ENCODE peak calls at places on chromosomes 7 and 10, in six cellular contexts. D is HCT116, Q is H1, P is lower leg skin, Y is suprapubic skin, I is GM12891. S is an unnamed sample.

GRCh38 chr7:125412890-125413665 is 483.5 kb upstream of the POT1 start:
- DNase-seq in Q (no peak), I (no peak), P (no peak), Y (no peak), D (no peak), S (no peak)

GRCh38 chr7:104972510-104972909 is 41.5 kb upstream of the KMT2E start:
- DNase-seq in D (no peak), Y (no peak), Q (no peak), I (no peak), P (no peak), S (no peak)

GRCh38 chr7:122305475-122306319 is 1.1 kb upstream of the FEZF1 start:
- DNase-seq in I (no peak), Q (no peak), P (no peak), Y (no peak), D (peak), S (no peak)

GRCh38 chr10:100939763-100940344 is 27.1 kb downstream of the SLF2 start:
- DNase-seq in I (no peak), D (no peak), Q (no peak), Y (no peak), P (no peak), S (no peak)

GRCh38 chr7:27175626-27176342 is 1.7 kb upstream of the HOXA10 start:
- DNase-seq in Y (peak), P (no peak), I (no peak), D (no peak), Q (no peak), S (no peak)

GRCh38 chr10:114876602-114877300 is 55.2 kb downstream of the FHIP2A start:
- DNase-seq in I (peak), Q (peak), Y (peak), D (peak), P (peak), S (peak)

GRCh38 chr10:78579586-78579985 is 489.2 kb upstream of the ZMIZ1 start:
- DNase-seq in P (peak), I (no peak), D (no peak), Y (no peak), Q (no peak), S (no peak)

GRCh38 chr10:25556457-25556856 is 377.6 kb upstream of the MYO3A start:
- DNase-seq in Q (no peak), D (no peak), P (no peak), I (no peak), Y (no peak), S (no peak)

GRCh38 chr10:60414877-60415585 is 25.4 kb upstream of the ANK3 start:
- DNase-seq in Y (no peak), P (no peak), D (no peak), I (no peak), Q (no peak), S (no peak)

GRCh38 chr7:32298403-32299132 is 191.6 kb downstream of the LSM5 start:
- DNase-seq in Y (no peak), D (no peak), P (no peak), I (no peak), Q (no peak), S (no peak)

GRCh38 chr10:22631646-22632278 is 82.6 kb downstream of the PIP4K2A start:
- DNase-seq in Q (no peak), P (no peak), D (no peak), I (no peak), Y (no peak), S (no peak)
- TF ChIP-seq POLR2A in Q (no peak), P (no peak), D (no peak), I (no peak), Y (no peak), S (no peak)

GRCh38 chr10:62726142-62726541 is 78.4 kb upstream of the ADO start:
- DNase-seq in I (no peak), D (no peak), Q (no peak), Y (no peak), P (no peak), S (peak)
- TF ChIP-seq POLR2A in I (peak), D (no peak), Q (no peak), Y (no peak), P (no peak), S (no peak)

GRCh38 chr7:74097937-74098614 is 14.5 kb downstream of the LIMK1 start:
- DNase-seq in Q (no peak), P (peak), D (no peak), Y (peak), I (no peak), S (no peak)

GRCh38 chr7:74092321-74092963 is 8.8 kb downstream of the LIMK1 start:
- DNase-seq in I (no peak), D (no peak), Y (no peak), Q (no peak), P (no peak), S (no peak)

GRCh38 chr7:74093671-74094223 is 10.1 kb downstream of the LIMK1 start:
- DNase-seq in D (no peak), Q (no peak), I (no peak), P (no peak), Y (peak), S (no peak)

GRCh38 chr7:74092964-74093339 is 9.3 kb downstream of the LIMK1 start:
- DNase-seq in Q (no peak), D (no peak), P (peak), Y (peak), I (peak), S (peak)

GRCh38 chr7:74094224-74095095 is 10.9 kb downstream of the LIMK1 start:
- DNase-seq in P (peak), D (peak), Y (peak), I (peak), Q (peak), S (peak)
- TF ChIP-seq POLR2A in P (no peak), D (no peak), Y (no peak), I (peak), Q (peak), S (peak)

DNA sequence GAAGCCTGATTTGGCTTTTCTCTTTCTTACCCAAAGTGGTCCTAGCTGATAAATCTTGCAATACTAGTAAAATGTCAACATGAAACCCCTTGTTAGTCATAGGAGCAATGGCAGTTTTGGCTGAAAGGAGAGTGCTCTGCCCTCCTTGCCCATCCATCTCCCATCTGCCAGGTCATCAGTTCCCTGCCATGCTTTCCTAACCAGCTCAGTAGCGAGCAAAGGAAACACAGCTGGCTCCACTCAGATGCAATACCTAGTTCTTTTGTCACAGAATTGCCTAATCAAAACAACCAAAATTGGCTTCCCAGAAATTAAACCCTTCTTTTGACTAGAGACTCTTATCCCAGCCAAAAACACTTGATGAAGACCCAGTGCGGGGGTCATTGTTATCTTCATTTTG is 733.0 kb downstream of the CCSER2 start:
- DNase-seq in Y (no peak), I (no peak), P (no peak), D (no peak), Q (no peak), S (no peak)
- TF ChIP-seq POLR2A in Y (no peak), I (no peak), P (no peak), D (no peak), Q (no peak), S (no peak)

DNA sequence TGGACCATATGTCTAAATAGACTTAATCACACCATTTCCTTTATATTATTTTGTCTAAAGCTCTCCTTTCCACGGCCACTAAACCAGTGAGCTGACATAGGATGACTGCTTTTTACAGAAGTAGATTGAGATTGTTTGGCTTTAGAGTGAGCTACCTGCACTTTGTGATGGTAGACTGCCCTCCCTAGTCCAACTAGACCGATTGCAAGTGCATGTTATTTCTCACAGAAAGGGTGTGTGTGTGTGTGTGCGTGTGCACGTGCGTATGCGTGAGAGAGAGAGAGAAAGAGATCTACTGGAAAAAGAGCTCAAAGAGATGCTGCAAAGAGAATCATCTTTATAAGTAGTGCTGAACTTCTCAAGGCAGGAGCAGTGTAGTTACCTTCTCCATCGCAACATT is 60.7 kb downstream of the VCL start:
- DNase-seq in P (no peak), D (peak), Q (no peak), I (no peak), Y (no peak), S (no peak)
- TF ChIP-seq POLR2A in P (no peak), D (no peak), Q (no peak), I (no peak), Y (no peak), S (no peak)

GRCh38 chr7:7642081-7642480 is 1.5 kb downstream of the UMAD1 start:
- DNase-seq in P (no peak), Y (no peak), I (no peak), D (no peak), Q (no peak), S (no peak)
- TF ChIP-seq POLR2A in P (no peak), Y (no peak), I (no peak), D (no peak), Q (no peak), S (no peak)